ENCODE peak calls at places on chromosomes 13 and 19, in six cellular contexts. One of them, this sample, is unnamed.

GRCh38 chr19:56111601-56112312 is 9.3 kb downstream of the ZNF787 start:
- DNase-seq in ovary: no peak
- DNase-seq in IMR-90: no peak
- DNase-seq in tibial nerve: no peak
- DNase-seq in heart left ventricle: peak; percentile 45
- DNase-seq in stomach: peak; percentile 72
- DNase-seq in this sample: peak; percentile 19

GRCh38 chr13:25778808-25779207 is 273.0 kb downstream of the SHISA2 start:
- DNase-seq in ovary: no peak
- DNase-seq in IMR-90: no peak
- DNase-seq in tibial nerve: no peak
- DNase-seq in heart left ventricle: no peak
- DNase-seq in stomach: no peak
- DNase-seq in this sample: no peak

GRCh38 chr19:30402790-30403189 is 30.6 kb downstream of the ZNF536 start:
- DNase-seq in ovary: no peak
- DNase-seq in IMR-90: no peak
- DNase-seq in tibial nerve: no peak
- DNase-seq in heart left ventricle: no peak
- DNase-seq in stomach: no peak
- DNase-seq in this sample: no peak

GRCh38 chr19:45878043-45878794 is 7.7 kb downstream of the IRF2BP1 start:
- DNase-seq in ovary: no peak
- DNase-seq in IMR-90: no peak
- DNase-seq in tibial nerve: no peak
- DNase-seq in heart left ventricle: no peak
- DNase-seq in stomach: peak; percentile 93
- DNase-seq in this sample: no peak

GRCh38 chr19:55044771-55045716 is 7.0 kb upstream of the GP6 start:
- DNase-seq in ovary: no peak
- DNase-seq in IMR-90: no peak
- DNase-seq in tibial nerve: no peak
- DNase-seq in heart left ventricle: no peak
- DNase-seq in stomach: no peak
- DNase-seq in this sample: no peak

GRCh38 chr13:59680429-59681024 is 483.2 kb downstream of the DIAPH3 start:
- DNase-seq in ovary: no peak
- DNase-seq in IMR-90: peak; percentile 33
- DNase-seq in tibial nerve: no peak
- DNase-seq in heart left ventricle: no peak
- DNase-seq in stomach: no peak
- DNase-seq in this sample: peak; percentile 21

GRCh38 chr13:43304449-43304848 is 281.1 kb downstream of the DNAJC15 start:
- DNase-seq in ovary: no peak
- DNase-seq in IMR-90: no peak
- DNase-seq in tibial nerve: no peak
- DNase-seq in heart left ventricle: no peak
- DNase-seq in stomach: no peak
- DNase-seq in this sample: no peak

GRCh38 chr13:27578121-27579030 is 42.0 kb downstream of the LNX2 start:
- DNase-seq in ovary: no peak
- DNase-seq in IMR-90: peak; percentile 61
- DNase-seq in tibial nerve: no peak
- DNase-seq in heart left ventricle: no peak
- DNase-seq in stomach: no peak
- DNase-seq in this sample: no peak

GRCh38 chr19:43780706-43781525 is at the start of gene KCNN4:
- DNase-seq in ovary: no peak
- DNase-seq in IMR-90: peak; percentile 67
- DNase-seq in tibial nerve: no peak
- DNase-seq in heart left ventricle: no peak
- DNase-seq in stomach: peak; percentile 57
- DNase-seq in this sample: peak; percentile 69

GRCh38 chr13:76656056-76656455 is 230.1 kb downstream of the KCTD12 start:
- DNase-seq in ovary: no peak
- DNase-seq in IMR-90: no peak
- DNase-seq in tibial nerve: no peak
- DNase-seq in heart left ventricle: no peak
- DNase-seq in stomach: no peak
- DNase-seq in this sample: no peak

GRCh38 chr13:98050041-98050466 is 92.8 kb upstream of the FARP1 start:
- DNase-seq in ovary: no peak
- DNase-seq in IMR-90: peak; percentile 67
- DNase-seq in tibial nerve: no peak
- DNase-seq in heart left ventricle: no peak
- DNase-seq in stomach: no peak
- DNase-seq in this sample: no peak

GRCh38 chr19:38879400-38879751 is 1.3 kb upstream of the RINL start:
- DNase-seq in ovary: no peak
- DNase-seq in IMR-90: no peak
- DNase-seq in tibial nerve: no peak
- DNase-seq in heart left ventricle: no peak
- DNase-seq in stomach: no peak
- DNase-seq in this sample: no peak

GRCh38 chr13:100633461-100633860 is 41.1 kb downstream of the TMTC4 start:
- DNase-seq in ovary: no peak
- DNase-seq in IMR-90: peak; percentile 96
- DNase-seq in tibial nerve: no peak
- DNase-seq in heart left ventricle: no peak
- DNase-seq in stomach: no peak
- DNase-seq in this sample: no peak

GRCh38 chr13:106357198-106357597 is 178.3 kb downstream of the EFNB2 start:
- DNase-seq in ovary: no peak
- DNase-seq in IMR-90: peak; percentile 23
- DNase-seq in tibial nerve: no peak
- DNase-seq in heart left ventricle: no peak
- DNase-seq in stomach: no peak
- DNase-seq in this sample: no peak

GRCh38 chr19:46716013-46716671 is 772 bp downstream of the PRKD2 start:
- DNase-seq in ovary: no peak
- DNase-seq in IMR-90: no peak
- DNase-seq in tibial nerve: no peak
- DNase-seq in heart left ventricle: peak; percentile 33
- DNase-seq in stomach: peak; percentile 39
- DNase-seq in this sample: peak; percentile 32

GRCh38 chr19:16566161-16566560 is 6.1 kb downstream of the SLC35E1 start:
- DNase-seq in ovary: no peak
- DNase-seq in IMR-90: no peak
- DNase-seq in tibial nerve: no peak
- DNase-seq in heart left ventricle: no peak
- DNase-seq in stomach: peak; percentile 72
- DNase-seq in this sample: no peak

GRCh38 chr19:15114153-15114540 is 6.9 kb downstream of the SYDE1 start:
- DNase-seq in ovary: no peak
- DNase-seq in IMR-90: peak; percentile 65
- DNase-seq in tibial nerve: no peak
- DNase-seq in heart left ventricle: no peak
- DNase-seq in stomach: no peak
- DNase-seq in this sample: no peak

GRCh38 chr19:45676851-45677263 is 8.8 kb downstream of the GIPR start:
- DNase-seq in ovary: no peak
- DNase-seq in IMR-90: no peak
- DNase-seq in tibial nerve: no peak
- DNase-seq in heart left ventricle: no peak
- DNase-seq in stomach: peak; percentile 49
- DNase-seq in this sample: no peak

GRCh38 chr13:106467406-106468122 is 67.9 kb downstream of the EFNB2 start:
- DNase-seq in ovary: no peak
- DNase-seq in IMR-90: no peak
- DNase-seq in tibial nerve: no peak
- DNase-seq in heart left ventricle: no peak
- DNase-seq in stomach: no peak
- DNase-seq in this sample: no peak

GRCh38 chr19:44662686-44663085 is 8.6 kb upstream of the CEACAM19 start:
- DNase-seq in ovary: no peak
- DNase-seq in IMR-90: peak; percentile 31
- DNase-seq in tibial nerve: no peak
- DNase-seq in heart left ventricle: no peak
- DNase-seq in stomach: no peak
- DNase-seq in this sample: no peak

GRCh38 chr19:5831152-5831551 is 8.3 kb downstream of the FUT6 start:
- DNase-seq in ovary: no peak
- DNase-seq in IMR-90: no peak
- DNase-seq in tibial nerve: no peak
- DNase-seq in heart left ventricle: no peak
- DNase-seq in stomach: no peak
- DNase-seq in this sample: no peak
- TF ChIP-seq POLR2A in ovary: no peak
- TF ChIP-seq POLR2A in IMR-90: no peak
- TF ChIP-seq POLR2A in tibial nerve: no peak
- TF ChIP-seq POLR2A in heart left ventricle: no peak
- TF ChIP-seq POLR2A in stomach: no peak
- TF ChIP-seq POLR2A in this sample: no peak

GRCh38 chr13:113364371-113364932 is 522 bp upstream of the GRTP1 start:
- DNase-seq in ovary: peak; percentile 45
- DNase-seq in IMR-90: no peak
- DNase-seq in tibial nerve: no peak
- DNase-seq in heart left ventricle: no peak
- DNase-seq in stomach: no peak
- DNase-seq in this sample: peak; percentile 56
- TF ChIP-seq POLR2A in ovary: no peak
- TF ChIP-seq POLR2A in IMR-90: no peak
- TF ChIP-seq POLR2A in tibial nerve: no peak
- TF ChIP-seq POLR2A in heart left ventricle: no peak
- TF ChIP-seq POLR2A in stomach: no peak
- TF ChIP-seq POLR2A in this sample: no peak

GRCh38 chr13:30305456-30305855 is 1.9 kb downstream of the KATNAL1 start:
- DNase-seq in ovary: no peak
- DNase-seq in IMR-90: no peak
- DNase-seq in tibial nerve: no peak
- DNase-seq in heart left ventricle: no peak
- DNase-seq in stomach: no peak
- DNase-seq in this sample: peak; percentile 50

GRCh38 chr13:30306762-30307193 is 573 bp downstream of the KATNAL1 start:
- DNase-seq in ovary: peak; percentile 94
- DNase-seq in IMR-90: peak; percentile 91
- DNase-seq in tibial nerve: peak; percentile 85
- DNase-seq in heart left ventricle: peak; percentile 95
- DNase-seq in stomach: peak; percentile 92
- DNase-seq in this sample: peak; percentile 96

GRCh38 chr13:30299746-30300145 is 7.6 kb downstream of the KATNAL1 start:
- DNase-seq in ovary: no peak
- DNase-seq in IMR-90: peak; percentile 35
- DNase-seq in tibial nerve: no peak
- DNase-seq in heart left ventricle: no peak
- DNase-seq in stomach: no peak
- DNase-seq in this sample: no peak

GRCh38 chr13:30303269-30303668 is 4.1 kb downstream of the KATNAL1 start:
- DNase-seq in ovary: no peak
- DNase-seq in IMR-90: no peak
- DNase-seq in tibial nerve: no peak
- DNase-seq in heart left ventricle: no peak
- DNase-seq in stomach: no peak
- DNase-seq in this sample: no peak

DNA sequence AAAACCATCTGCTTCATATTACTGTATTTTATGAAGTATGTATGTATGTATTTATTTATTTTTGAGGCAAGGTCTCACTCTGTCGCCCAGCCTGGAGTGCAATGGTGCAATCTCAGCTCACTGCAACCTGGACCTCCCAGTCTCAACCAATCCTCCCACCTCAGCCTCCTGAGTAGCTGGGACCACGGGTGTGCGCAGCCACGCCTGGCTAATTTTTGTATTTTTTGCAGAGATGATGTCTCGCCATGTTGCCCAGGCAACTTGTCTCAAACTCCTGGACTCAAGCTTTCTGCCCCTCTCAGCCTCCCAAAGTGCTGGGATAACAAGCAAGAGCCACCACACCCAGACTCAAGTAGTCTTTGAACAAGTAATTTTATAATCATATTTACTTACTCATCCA is 5.5 kb downstream of the KATNAL1 start:
- DNase-seq in ovary: no peak
- DNase-seq in IMR-90: no peak
- DNase-seq in tibial nerve: no peak
- DNase-seq in heart left ventricle: no peak
- DNase-seq in stomach: no peak
- DNase-seq in this sample: no peak
- TF ChIP-seq POLR2A in ovary: no peak
- TF ChIP-seq POLR2A in IMR-90: no peak
- TF ChIP-seq POLR2A in tibial nerve: no peak
- TF ChIP-seq POLR2A in heart left ventricle: no peak
- TF ChIP-seq POLR2A in stomach: no peak
- TF ChIP-seq POLR2A in this sample: no peak

GRCh38 chr19:41882568-41883462 is at the start of gene ARHGEF1:
- DNase-seq in ovary: peak; percentile 49
- DNase-seq in IMR-90: no peak
- DNase-seq in tibial nerve: no peak
- DNase-seq in heart left ventricle: peak; percentile 84
- DNase-seq in stomach: peak; percentile 62
- DNase-seq in this sample: no peak
- TF ChIP-seq POLR2A in ovary: no peak
- TF ChIP-seq POLR2A in IMR-90: no peak
- TF ChIP-seq POLR2A in tibial nerve: no peak
- TF ChIP-seq POLR2A in heart left ventricle: no peak
- TF ChIP-seq POLR2A in stomach: no peak
- TF ChIP-seq POLR2A in this sample: no peak

GRCh38 chr13:90055121-90055520 is 1292.4 kb upstream of the MIR17HG start:
- DNase-seq in ovary: no peak
- DNase-seq in IMR-90: no peak
- DNase-seq in tibial nerve: no peak
- DNase-seq in heart left ventricle: no peak
- DNase-seq in stomach: no peak
- DNase-seq in this sample: no peak
- TF ChIP-seq POLR2A in ovary: no peak
- TF ChIP-seq POLR2A in IMR-90: no peak
- TF ChIP-seq POLR2A in tibial nerve: no peak
- TF ChIP-seq POLR2A in heart left ventricle: no peak
- TF ChIP-seq POLR2A in stomach: no peak
- TF ChIP-seq POLR2A in this sample: no peak

DNA sequence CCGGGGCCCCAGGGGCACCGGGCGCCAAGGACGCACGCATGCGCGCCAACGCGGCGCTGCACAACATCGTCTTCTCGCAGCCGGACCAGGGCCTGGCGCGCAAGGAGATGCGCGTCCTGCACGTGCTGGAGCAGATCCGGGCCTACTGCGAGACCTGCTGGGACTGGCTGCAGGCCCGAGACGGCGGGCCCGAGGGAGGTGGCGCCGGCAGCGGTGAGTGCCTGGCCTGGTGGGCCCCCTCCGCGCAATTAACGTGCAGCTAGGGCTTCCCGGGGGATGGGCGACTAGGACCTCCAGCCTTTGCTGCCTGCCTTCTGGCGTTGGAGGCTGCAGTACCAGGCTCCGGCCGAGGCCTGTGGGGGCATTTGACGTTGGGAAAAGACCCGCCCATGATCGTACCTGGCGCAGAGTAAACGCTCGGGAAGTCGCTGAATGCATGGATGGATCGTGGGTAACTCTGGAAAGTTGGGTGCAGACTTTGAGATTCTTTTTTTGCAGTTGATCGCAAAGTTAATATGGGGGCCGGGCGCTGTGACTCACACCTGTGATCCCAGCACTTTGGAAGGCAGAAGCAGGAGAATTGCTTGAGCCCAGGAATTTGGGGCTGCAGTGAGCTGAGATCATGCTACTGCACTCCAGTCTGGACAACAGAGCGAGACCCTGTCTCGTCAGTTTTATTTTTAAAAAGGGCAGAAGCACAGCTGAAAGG is 7.3 kb downstream of the APC2 start:
- DNase-seq in ovary: no peak
- DNase-seq in IMR-90: no peak
- DNase-seq in tibial nerve: no peak
- DNase-seq in heart left ventricle: no peak
- DNase-seq in stomach: no peak
- DNase-seq in this sample: no peak
- TF ChIP-seq POLR2A in ovary: no peak
- TF ChIP-seq POLR2A in IMR-90: no peak
- TF ChIP-seq POLR2A in tibial nerve: no peak
- TF ChIP-seq POLR2A in heart left ventricle: no peak
- TF ChIP-seq POLR2A in stomach: no peak
- TF ChIP-seq POLR2A in this sample: no peak

GRCh38 chr19:35885225-35885624 is 15.1 kb downstream of the NFKBID start:
- DNase-seq in ovary: no peak
- DNase-seq in IMR-90: no peak
- DNase-seq in tibial nerve: no peak
- DNase-seq in heart left ventricle: no peak
- DNase-seq in stomach: no peak
- DNase-seq in this sample: no peak
- TF ChIP-seq POLR2A in ovary: no peak
- TF ChIP-seq POLR2A in IMR-90: no peak
- TF ChIP-seq POLR2A in tibial nerve: no peak
- TF ChIP-seq POLR2A in heart left ventricle: no peak
- TF ChIP-seq POLR2A in stomach: no peak
- TF ChIP-seq POLR2A in this sample: no peak